ENCODE peak calls at places on chromosome 14, in four cellular contexts. N is mucosa of descending colon, X is body of pancreas, D is upper lobe of right lung. B is an unnamed sample.

GRCh38 chr14:100578552-100578951 is 8.7 kb downstream of the BEGAIN start:
- DNase-seq in N (no peak), X (no peak), D (no peak), B (no peak)

GRCh38 chr14:77580964-77581505 is 35.4 kb downstream of the SPTLC2 start:
- DNase-seq in N (no peak), X (no peak), D (no peak), B (no peak)

GRCh38 chr14:85625925-85626585 is 96.1 kb downstream of the FLRT2 start:
- DNase-seq in N (no peak), X (no peak), D (no peak), B (no peak)

GRCh38 chr14:25042362-25043299 is 7.3 kb downstream of the STXBP6 start:
- DNase-seq in N (no peak), X (peak), D (no peak), B (no peak)

GRCh38 chr14:57519051-57519450 is 25.4 kb upstream of the CCDC198 start:
- DNase-seq in N (no peak), X (no peak), D (no peak), B (no peak)

GRCh38 chr14:53501361-53502320 is 348.5 kb upstream of the DDHD1 start:
- DNase-seq in N (no peak), X (no peak), D (no peak), B (no peak)

GRCh38 chr14:73696466-73697390 is 17.5 kb downstream of the PNMA1 start:
- DNase-seq in N (no peak), X (no peak), D (no peak), B (no peak)

GRCh38 chr14:33484264-33484663 is 466.6 kb downstream of the EGLN3 start:
- DNase-seq in N (no peak), X (no peak), D (no peak), B (no peak)

GRCh38 chr14:24595046-24595808 is 14.3 kb downstream of the GZMH start:
- DNase-seq in N (no peak), X (no peak), D (no peak), B (no peak)

GRCh38 chr14:50225067-50225973 is 6.1 kb downstream of the SOS2 start:
- DNase-seq in N (no peak), X (peak), D (no peak), B (peak)

GRCh38 chr14:83485591-83485990 is 1951.9 kb upstream of the SEL1L start:
- DNase-seq in N (no peak), X (no peak), D (no peak), B (no peak)

GRCh38 chr14:44803239-44803905 is 158.4 kb downstream of the KLHL28 start:
- DNase-seq in N (no peak), X (no peak), D (no peak), B (no peak)

GRCh38 chr14:60304509-60304908 is 55.5 kb downstream of the PPM1A start:
- DNase-seq in N (no peak), X (peak), D (no peak), B (no peak)

GRCh38 chr14:97185186-97185585 is 388.0 kb downstream of the VRK1 start:
- DNase-seq in N (no peak), X (no peak), D (no peak), B (peak)

GRCh38 chr14:92768795-92769194 is 20.4 kb upstream of the LGMN start:
- DNase-seq in N (no peak), X (no peak), D (no peak), B (no peak)

GRCh38 chr14:99199854-99200653 is 71.9 kb downstream of the BCL11B start:
- DNase-seq in N (no peak), X (no peak), D (no peak), B (no peak)

GRCh38 chr14:51726166-51726899 is 74.6 kb downstream of the FRMD6 start:
- DNase-seq in N (no peak), X (no peak), D (no peak), B (no peak)

GRCh38 chr14:69204753-69205152 is 13.5 kb downstream of the EXD2 start:
- DNase-seq in N (no peak), X (no peak), D (no peak), B (no peak)

GRCh38 chr14:81511110-81511900 is 22.3 kb downstream of the SEL1L start:
- DNase-seq in N (no peak), X (no peak), D (no peak), B (no peak)

GRCh38 chr14:94801225-94801624 is 31.3 kb upstream of the GSC start:
- DNase-seq in N (no peak), X (no peak), D (no peak), B (no peak)

GRCh38 chr14:105861985-105862465 is 335.6 kb downstream of the TMEM121 start:
- DNase-seq in N (peak), X (peak), D (no peak), B (peak)

GRCh38 chr14:33943081-33943480 is 7.8 kb downstream of the EGLN3 start:
- DNase-seq in N (no peak), X (peak), D (no peak), B (no peak)

GRCh38 chr14:68199465-68200145 is 380.0 kb downstream of the RAD51B start:
- DNase-seq in N (no peak), X (peak), D (no peak), B (peak)
- H3K4me3 ChIP-seq in N (no peak), X (no peak), D (no peak), B (no peak)

GRCh38 chr14:61752626-61753025 is 9.6 kb upstream of the SNAPC1 start:
- DNase-seq in N (no peak), X (no peak), D (no peak), B (no peak)

GRCh38 chr14:61749867-61750266 is 12.4 kb upstream of the SNAPC1 start:
- DNase-seq in N (no peak), X (no peak), D (no peak), B (no peak)

GRCh38 chr14:61753631-61754030 is 8.6 kb upstream of the SNAPC1 start:
- DNase-seq in N (no peak), X (no peak), D (no peak), B (no peak)

GRCh38 chr14:61750708-61751474 is 11.3 kb upstream of the SNAPC1 start:
- DNase-seq in N (peak), X (peak), D (peak), B (peak)

GRCh38 chr14:61751475-61751989 is 10.7 kb upstream of the SNAPC1 start:
- DNase-seq in N (no peak), X (no peak), D (no peak), B (no peak)
- H3K4me3 ChIP-seq in N (no peak), X (peak), D (peak), B (peak)

GRCh38 chr14:88202296-88202695 is 120.8 kb downstream of the KCNK10 start:
- DNase-seq in N (no peak), X (no peak), D (no peak), B (no peak)

GRCh38 chr14:88198441-88198840 is 124.6 kb downstream of the KCNK10 start:
- DNase-seq in N (no peak), X (no peak), D (no peak), B (no peak)

GRCh38 chr14:88203289-88203688 is 119.8 kb downstream of the KCNK10 start:
- DNase-seq in N (no peak), X (no peak), D (no peak), B (peak)

GRCh38 chr14:88196925-88197324 is 126.1 kb downstream of the KCNK10 start:
- DNase-seq in N (no peak), X (no peak), D (no peak), B (no peak)

DNA sequence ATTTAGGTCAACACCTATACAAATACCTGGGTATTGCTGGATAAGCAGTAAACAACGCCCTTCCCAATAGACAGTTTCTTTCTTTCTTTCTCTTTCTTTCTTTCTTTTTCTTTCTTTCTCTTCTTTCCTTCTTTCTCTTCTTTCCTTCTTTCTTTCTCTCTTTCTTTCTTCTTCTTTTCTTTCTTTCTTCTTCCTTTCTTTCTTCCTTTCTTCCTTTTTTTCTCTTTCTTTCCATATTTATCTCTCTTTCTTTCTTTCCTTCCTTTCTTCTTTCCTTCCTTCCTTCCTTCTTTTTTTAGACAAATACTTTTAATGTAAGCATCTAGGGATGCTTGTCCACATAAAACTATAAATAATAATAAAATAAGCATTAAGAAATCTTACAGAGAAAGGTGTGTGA is 123.2 kb downstream of the KCNK10 start:
- DNase-seq in N (no peak), X (no peak), D (no peak), B (no peak)
- H3K4me3 ChIP-seq in N (no peak), X (no peak), D (no peak), B (no peak)

DNA sequence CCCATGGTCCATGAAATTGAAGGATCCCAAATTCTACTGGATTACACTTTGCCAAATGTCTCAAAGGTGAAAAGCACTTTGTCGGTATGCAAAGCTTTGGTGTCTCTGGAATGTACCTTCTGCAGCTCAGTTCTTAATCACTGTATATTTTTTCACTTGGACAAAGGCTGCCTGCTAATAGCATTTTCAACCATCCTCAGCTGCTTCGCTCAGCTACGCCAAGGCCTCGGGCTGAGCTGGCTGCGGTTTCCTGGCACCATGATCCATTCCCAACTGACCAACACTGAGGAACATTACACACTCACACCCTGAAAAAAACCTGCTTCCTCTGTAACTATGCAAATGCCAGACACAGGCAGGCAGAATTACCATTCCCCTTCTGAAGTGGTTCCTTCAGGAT is 335.2 kb downstream of the DPF3 start:
- DNase-seq in N (no peak), X (no peak), D (no peak), B (peak)
- H3K4me3 ChIP-seq in N (no peak), X (no peak), D (no peak), B (no peak)

DNA sequence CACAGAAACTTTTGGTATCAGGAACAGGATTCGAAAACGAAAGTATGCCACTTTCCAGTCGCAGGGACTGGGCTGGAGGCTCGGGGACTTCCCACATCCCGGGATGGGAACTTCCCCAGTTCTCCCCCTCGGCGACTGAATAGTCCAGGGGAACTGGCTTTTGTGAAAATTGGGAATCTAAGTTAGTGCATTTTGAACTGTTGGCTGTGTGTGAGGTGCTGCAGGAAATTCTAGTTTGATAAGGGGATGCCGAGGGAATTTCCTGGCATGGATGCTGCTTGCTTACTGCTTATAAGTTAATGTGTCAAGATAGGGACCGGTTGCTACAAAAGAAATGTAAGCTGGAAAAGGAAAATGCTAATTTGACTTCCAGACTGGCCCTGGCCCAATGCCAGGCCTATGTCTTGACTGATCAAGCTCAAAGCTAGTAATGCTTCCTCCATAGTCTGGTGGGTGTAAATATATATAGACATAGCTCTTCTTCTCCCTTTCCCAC is 73.4 kb upstream of the EIF5 start:
- DNase-seq in N (peak), X (peak), D (peak), B (peak)
- H3K4me3 ChIP-seq in N (no peak), X (peak), D (peak), B (peak)

DNA sequence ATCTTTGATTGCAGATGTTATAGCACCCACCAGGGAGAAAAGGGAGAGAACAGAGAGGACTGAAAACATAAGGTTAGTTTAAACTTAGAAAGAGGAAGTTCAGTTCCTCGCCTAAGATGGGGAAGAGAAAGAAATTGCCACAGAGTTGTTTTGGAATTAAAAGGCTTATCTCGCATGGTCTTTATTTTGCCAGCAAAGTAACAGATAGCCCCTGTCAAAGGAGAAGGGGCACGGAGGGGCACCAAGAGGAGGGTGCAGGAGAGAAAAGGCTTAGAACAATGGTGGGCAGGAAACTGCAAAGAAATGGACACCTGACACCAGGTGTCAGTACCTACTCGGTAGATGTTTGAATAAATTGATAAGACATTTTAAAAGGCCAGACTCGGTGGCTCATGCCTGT is 17.8 kb upstream of the OXA1L start:
- DNase-seq in N (no peak), X (no peak), D (no peak), B (no peak)
- H3K4me3 ChIP-seq in N (no peak), X (no peak), D (no peak), B (no peak)

GRCh38 chr14:39173198-39173597 is 1.9 kb upstream of the PNN start:
- DNase-seq in N (no peak), X (no peak), D (no peak), B (no peak)

GRCh38 chr14:39169541-39169900 is 612 bp downstream of the TRAPPC6B start:
- DNase-seq in N (no peak), X (peak), D (no peak), B (no peak)

GRCh38 chr14:39168591-39168990 is 1.5 kb downstream of the TRAPPC6B start:
- DNase-seq in N (no peak), X (no peak), D (no peak), B (no peak)
- H3K4me3 ChIP-seq in N (no peak), X (no peak), D (peak), B (peak)

GRCh38 chr14:31461545-31461944 is 4.2 kb upstream of the DTD2 start:
- DNase-seq in N (no peak), X (no peak), D (no peak), B (no peak)

GRCh38 chr14:31456841-31457664 is at the start of gene DTD2:
- DNase-seq in N (peak), X (peak), D (peak), B (peak)

DNA sequence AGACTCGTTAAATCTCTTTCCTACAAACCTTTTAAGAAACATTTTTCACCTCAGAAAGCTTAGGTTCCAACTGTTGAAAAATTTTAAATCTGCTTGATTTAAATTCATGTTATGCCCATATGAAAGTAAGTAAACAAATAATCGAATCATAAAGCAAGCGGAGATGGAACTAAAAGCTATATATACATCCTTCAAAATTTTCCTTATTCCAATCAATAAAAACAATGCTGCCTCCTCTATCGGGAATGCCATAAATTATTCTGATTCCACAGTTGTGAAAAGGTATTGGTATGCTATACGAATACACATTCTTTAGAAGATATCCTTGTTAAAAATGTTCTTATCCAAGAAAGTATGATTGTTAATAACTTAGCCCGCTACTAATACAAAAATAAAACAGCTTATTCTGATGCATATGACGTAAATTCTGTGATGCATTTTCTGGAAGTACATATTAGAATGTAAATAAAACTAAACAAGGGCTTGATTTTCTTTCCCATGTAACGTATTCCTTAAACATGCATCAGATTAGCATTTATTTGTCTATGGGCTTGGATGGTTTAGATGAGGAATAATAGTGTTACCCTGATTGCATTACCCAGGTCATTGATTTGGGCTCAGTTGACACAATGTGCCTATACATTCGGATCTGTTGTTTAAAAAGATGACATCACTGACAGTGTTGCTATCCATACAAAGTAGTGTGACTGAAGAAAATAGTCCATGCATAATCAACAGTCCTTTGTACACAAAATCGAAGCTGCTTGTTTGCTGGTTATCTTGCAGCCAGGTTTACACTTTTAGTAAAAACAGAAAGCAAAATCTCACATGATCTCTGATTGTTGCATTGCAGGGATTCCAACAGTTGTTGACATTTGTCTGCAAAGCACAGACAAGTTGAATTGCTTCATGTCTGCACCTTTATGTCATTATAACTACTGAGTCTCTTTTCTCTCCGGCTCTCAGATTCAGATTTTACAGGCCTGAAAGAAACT is 656 bp upstream of the DTD2 start:
- DNase-seq in N (no peak), X (no peak), D (no peak), B (no peak)
- H3K4me3 ChIP-seq in N (no peak), X (no peak), D (peak), B (peak)